ENCODE peak calls at places on chromosomes 5 and 9, in ten cellular contexts. U is dermis microvascular lymphatic vessel endothelial cell; G is DMS153; Z is activated CD8-positive, alpha-beta memory T cell treated with anti-CD3 and anti-CD28 coated beads for 4 hours; K is spleen; R is GM23338; Q is A549; X is ovary; B is cardiac fibroblast; L is HS-27A. D is an unnamed sample.

GRCh38 chr5:32710859-32711692 is at the start of gene NPR3:
- DNase-seq in L (peak), Q (peak), X (no peak), U (peak), B (peak), K (no peak), G (no peak), R (peak), Z (no peak), D (no peak)

GRCh38 chr5:180346358-180346757 is 6.8 kb downstream of the GFPT2 start:
- DNase-seq in K (no peak), B (no peak), U (no peak), L (no peak), G (no peak), X (no peak), R (no peak), Z (no peak), Q (no peak), D (no peak)

GRCh38 chr5:159451197-159452052 is 121.1 kb upstream of the IL12B start:
- DNase-seq in Z (no peak), L (peak), U (peak), B (peak), R (no peak), G (no peak), Q (peak), K (no peak), X (peak), D (peak)

GRCh38 chr9:136346927-136347465 is 16.5 kb downstream of the DNLZ start:
- DNase-seq in R (no peak), U (no peak), G (no peak), B (no peak), K (no peak), Z (no peak), L (no peak), Q (no peak), X (no peak), D (no peak)

GRCh38 chr5:35617435-35618296 is at the start of gene SPEF2:
- DNase-seq in L (peak), B (peak), G (no peak), Q (peak), U (peak), K (peak), Z (peak), X (peak), R (peak), D (no peak)

GRCh38 chr5:83718195-83718825 is 2.3 kb downstream of the HAPLN1 start:
- DNase-seq in K (no peak), U (peak), X (no peak), Z (no peak), B (peak), R (peak), L (no peak), G (peak), Q (peak), D (peak)

GRCh38 chr9:115635680-115636383 is 517.8 kb upstream of the PAPPA start:
- DNase-seq in R (no peak), U (no peak), Z (no peak), X (no peak), G (no peak), K (no peak), L (no peak), B (no peak), Q (no peak), D (no peak)

GRCh38 chr5:81778642-81779041 is 27.7 kb upstream of the SSBP2 start:
- DNase-seq in L (no peak), B (peak), K (no peak), U (peak), G (no peak), R (no peak), Q (no peak), Z (no peak), X (no peak), D (peak)

GRCh38 chr5:145825751-145826180 is 9.4 kb downstream of the PRELID2 start:
- DNase-seq in Z (no peak), B (peak), X (no peak), Q (peak), K (no peak), U (peak), L (no peak), G (peak), R (peak), D (peak)

GRCh38 chr9:135302329-135303279 is 177.0 kb upstream of the PPP1R26 start:
- DNase-seq in Q (no peak), R (no peak), L (no peak), K (peak), G (no peak), X (no peak), Z (no peak), U (no peak), B (no peak), D (no peak)

GRCh38 chr5:143826909-143827514 is 15.1 kb downstream of the HMHB1 start:
- DNase-seq in R (no peak), G (peak), X (no peak), U (no peak), Z (no peak), K (no peak), B (no peak), L (no peak), Q (peak), D (no peak)

GRCh38 chr9:32344551-32345182 is 39.8 kb upstream of the ACO1 start:
- DNase-seq in R (peak), K (no peak), B (peak), G (no peak), U (no peak), Q (no peak), Z (no peak), L (no peak), X (no peak), D (no peak)

GRCh38 chr5:3121813-3122212 is 370.3 kb upstream of the IRX2 start:
- DNase-seq in X (no peak), Z (no peak), R (no peak), L (no peak), G (no peak), Q (no peak), B (no peak), U (no peak), K (peak), D (no peak)

D was measured in H54.